ENCODE peak calls at places on chromosomes 2 and 18, in nine cellular contexts. B, I, A, S, Y, T, J, Q and G are unnamed samples.

GRCh38 chr2:50620783-50621182 is 411.1 kb downstream of the NRXN1 start:
- DNase-seq in I (no peak), S (no peak), Y (no peak), A (no peak), B (no peak), T (no peak), J (no peak), Q (no peak), G (no peak)

GRCh38 chr2:47155091-47155876 is at the start of gene STPG4:
- DNase-seq in T (no peak), S (no peak), I (no peak), A (no peak), J (no peak), Q (no peak), B (no peak), Y (no peak), G (no peak)

GRCh38 chr18:8800041-8800441 is 94.7 kb downstream of the MTCL1 start:
- DNase-seq in Y (no peak), A (no peak), S (no peak), T (no peak), Q (no peak), J (peak; percentile 91), I (no peak), B (peak; percentile 72), G (no peak)

GRCh38 chr2:151315381-151315903 is 26.0 kb upstream of the NMI start:
- DNase-seq in Q (peak; percentile 37), B (no peak), Y (no peak), S (no peak), J (peak; percentile 83), T (no peak), A (no peak), I (no peak), G (peak; percentile 26)

GRCh38 chr2:133416756-133417155 is 151.5 kb downstream of the NCKAP5 start:
- DNase-seq in Q (no peak), Y (no peak), B (no peak), I (no peak), T (no peak), A (no peak), S (no peak), J (no peak), G (no peak)

GRCh38 chr2:110116033-110116710 is 550 bp upstream of the MALL start:
- DNase-seq in T (peak; percentile 67), I (peak; percentile 64), Y (no peak), A (no peak), Q (peak; percentile 76), S (peak; percentile 83), J (peak; percentile 90), B (peak; percentile 76), G (no peak)

GRCh38 chr2:6524678-6525367 is 340.9 kb downstream of the CMPK2 start:
- DNase-seq in I (no peak), B (no peak), T (no peak), J (no peak), Y (no peak), A (no peak), S (no peak), Q (no peak), G (no peak)

GRCh38 chr2:107932483-107932882 is 53.8 kb upstream of the SLC5A7 start:
- DNase-seq in T (no peak), J (peak; percentile 45), Y (no peak), S (no peak), I (no peak), A (no peak), Q (no peak), B (no peak), G (no peak)

GRCh38 chr2:64658269-64658668 is 4.6 kb upstream of the SERTAD2 start:
- DNase-seq in T (no peak), S (no peak), I (no peak), B (no peak), Y (no peak), J (no peak), Q (no peak), A (no peak), G (no peak)

GRCh38 chr2:175355246-175355645 is 173.7 kb upstream of the ATP5MC3 start:
- DNase-seq in A (no peak), J (no peak), I (no peak), Y (no peak), T (no peak), Q (no peak), B (no peak), S (no peak), G (no peak)

GRCh38 chr2:190843874-190844699 is 36.5 kb upstream of the GLS start:
- DNase-seq in J (peak; percentile 84), I (no peak), S (peak; percentile 83), Q (no peak), B (peak; percentile 64), T (no peak), A (no peak), Y (no peak), G (no peak)

GRCh38 chr2:27494284-27494943 is 586 bp downstream of the FNDC4 start:
- DNase-seq in J (peak; percentile 64), A (no peak), T (peak; percentile 11), B (no peak), Q (peak; percentile 18), S (no peak), Y (no peak), I (no peak), G (peak; percentile 81)

GRCh38 chr2:100494712-100495111 is 24.4 kb downstream of the NMS start:
- DNase-seq in A (no peak), T (no peak), B (no peak), I (peak; percentile 23), J (no peak), Y (no peak), Q (no peak), S (no peak), G (no peak)

GRCh38 chr2:69559696-69560482 is 83.7 kb downstream of the AAK1 start:
- DNase-seq in S (peak; percentile 84), I (no peak), A (peak; percentile 24), Y (no peak), J (peak; percentile 76), B (peak; percentile 60), T (peak; percentile 37), Q (no peak), G (no peak)

GRCh38 chr2:240873098-240873788 is 4.6 kb downstream of the AGXT start:
- DNase-seq in T (no peak), A (no peak), J (no peak), S (no peak), Y (no peak), B (no peak), I (no peak), Q (no peak), G (no peak)